ENCODE peak calls at places on chromosomes 16 and 17, in nine cellular contexts. E is astrocyte of the spinal cord; X is progenitor cell of endocrine pancreas; W is CD4-positive, alpha-beta T cell; K is NB4; I is cardiac fibroblast; A is CD14-positive monocyte; O is OCI-LY7; J is H1. D is an unnamed sample.

GRCh38 chr16:57446530-57447141 is 549 bp downstream of the CIAPIN1 start:
- DNase-seq in E (peak; percentile 23), X (no peak), W (no peak), K (peak; percentile 65), I (peak; percentile 41), A (no peak), O (peak; percentile 62), J (no peak), D (peak; percentile 55)

GRCh38 chr16:87252269-87252970 is 64.8 kb downstream of the C16orf95 start:
- DNase-seq in E (no peak), X (no peak), W (no peak), K (no peak), I (no peak), A (no peak), O (no peak), J (no peak), D (no peak)

GRCh38 chr17:17605747-17606083 is 14.2 kb upstream of the PEMT start:
- DNase-seq in E (no peak), X (no peak), W (no peak), K (no peak), I (no peak), A (no peak), O (no peak), J (no peak), D (no peak)

GRCh38 chr16:34803683-34804416 is 1344.4 kb downstream of the TP53TG3F start:
- DNase-seq in E (no peak), X (no peak), W (no peak), K (no peak), I (no peak), A (no peak), O (no peak), J (no peak), D (peak; percentile 0)

GRCh38 chr17:57604771-57605733 is 140.0 kb downstream of the CCDC182 start:
- DNase-seq in E (peak; percentile 49), X (no peak), W (peak; percentile 22), K (peak; percentile 22), I (peak; percentile 70), A (no peak), O (peak; percentile 92), J (no peak), D (peak; percentile 62)

GRCh38 chr16:79836129-79836528 is 235.6 kb upstream of the MAF start:
- DNase-seq in E (no peak), X (no peak), W (no peak), K (no peak), I (no peak), A (no peak), O (no peak), J (no peak), D (no peak)

GRCh38 chr17:55926276-55926995 is 175.6 kb downstream of the PCTP start:
- DNase-seq in E (no peak), X (no peak), W (no peak), K (peak; percentile 81), I (no peak), A (no peak), O (peak; percentile 5), J (no peak), D (no peak)

GRCh38 chr16:17101646-17102045 is 369.1 kb downstream of the XYLT1 start:
- DNase-seq in E (no peak), X (no peak), W (no peak), K (peak; percentile 14), I (no peak), A (no peak), O (peak; percentile 40), J (no peak), D (no peak)

GRCh38 chr16:15611610-15612009 is 31.3 kb downstream of the MARF1 start:
- DNase-seq in E (no peak), X (no peak), W (no peak), K (no peak), I (no peak), A (no peak), O (no peak), J (no peak), D (no peak)

GRCh38 chr17:2685696-2686095 is 25.9 kb downstream of the CLUH start:
- DNase-seq in E (no peak), X (no peak), W (no peak), K (no peak), I (no peak), A (no peak), O (no peak), J (no peak), D (no peak)

GRCh38 chr16:57419506-57419905 is 14.9 kb downstream of the CCL17 start:
- DNase-seq in E (no peak), X (no peak), W (no peak), K (no peak), I (no peak), A (no peak), O (no peak), J (no peak), D (no peak)

GRCh38 chr16:11875721-11876120 is 24.4 kb upstream of the RSL1D1 start:
- DNase-seq in E (no peak), X (no peak), W (no peak), K (no peak), I (no peak), A (no peak), O (no peak), J (no peak), D (no peak)

GRCh38 chr16:23378921-23379320 is 74.1 kb downstream of the COG7 start:
- DNase-seq in E (no peak), X (no peak), W (no peak), K (no peak), I (no peak), A (no peak), O (no peak), J (no peak), D (no peak)

GRCh38 chr16:67975321-67976105 is 4.8 kb downstream of the DPEP3 start:
- DNase-seq in E (no peak), X (no peak), W (no peak), K (no peak), I (no peak), A (no peak), O (no peak), J (no peak), D (no peak)

GRCh38 chr17:20125724-20126123 is 116.6 kb downstream of the SPECC1 start:
- DNase-seq in E (no peak), X (no peak), W (no peak), K (no peak), I (no peak), A (no peak), O (no peak), J (no peak), D (no peak)

GRCh38 chr16:16137110-16137509 is 86.2 kb downstream of the ABCC6 start:
- DNase-seq in E (no peak), X (no peak), W (no peak), K (no peak), I (no peak), A (no peak), O (no peak), J (no peak), D (no peak)

GRCh38 chr16:54954220-54954619 is 23.6 kb downstream of the IRX5 start:
- DNase-seq in E (no peak), X (no peak), W (no peak), K (no peak), I (peak; percentile 1), A (no peak), O (no peak), J (no peak), D (no peak)

GRCh38 chr17:76204277-76204676 is 36.0 kb downstream of the RNF157 start:
- DNase-seq in E (peak; percentile 67), X (no peak), W (no peak), K (no peak), I (peak; percentile 20), A (no peak), O (no peak), J (no peak), D (no peak)

GRCh38 chr17:67514998-67515397 is 137.9 kb downstream of the PITPNC1 start:
- DNase-seq in E (no peak), X (no peak), W (no peak), K (no peak), I (no peak), A (no peak), O (no peak), J (no peak), D (peak; percentile 50)

GRCh38 chr17:62857526-62857925 is 49.4 kb upstream of the MARCHF10 start:
- DNase-seq in E (no peak), X (no peak), W (no peak), K (no peak), I (no peak), A (no peak), O (no peak), J (no peak), D (no peak)

GRCh38 chr17:1095093-1095852 is 84.5 kb downstream of the ABR start:
- DNase-seq in E (no peak), X (no peak), W (no peak), K (peak; percentile 78), I (no peak), A (peak; percentile 88), O (no peak), J (no peak), D (no peak)

GRCh38 chr17:52154466-52154865 is 4.0 kb downstream of the CA10 start:
- DNase-seq in E (no peak), X (no peak), W (no peak), K (no peak), I (no peak), A (no peak), O (no peak), J (no peak), D (no peak)
- TF ChIP-seq CTCF in E (no peak), X (no peak), W (no peak), K (no peak), I (no peak), A (no peak), O (no peak), J (no peak), D (no peak)

GRCh38 chr17:79840204-79840988 is 1.2 kb upstream of the CBX4 start:
- DNase-seq in E (peak; percentile 28), X (no peak), W (no peak), K (peak; percentile 56), I (peak; percentile 65), A (no peak), O (no peak), J (no peak), D (no peak)
- TF ChIP-seq CTCF in E (peak; percentile 25), X (no peak), W (no peak), K (no peak), I (no peak), A (no peak), O (no peak), J (peak; percentile 61), D (peak; percentile 35)

GRCh38 chr17:44219126-44219635 is 294 bp downstream of the UBTF start:
- DNase-seq in E (peak; percentile 59), X (peak; percentile 62), W (no peak), K (peak; percentile 79), I (peak; percentile 79), A (no peak), O (peak; percentile 88), J (no peak), D (peak; percentile 88)
- TF ChIP-seq CTCF in E (peak; percentile 34), X (peak; percentile 55), W (peak; percentile 0), K (no peak), I (peak; percentile 15), A (no peak), O (no peak), J (peak; percentile 58), D (peak; percentile 48)

DNA sequence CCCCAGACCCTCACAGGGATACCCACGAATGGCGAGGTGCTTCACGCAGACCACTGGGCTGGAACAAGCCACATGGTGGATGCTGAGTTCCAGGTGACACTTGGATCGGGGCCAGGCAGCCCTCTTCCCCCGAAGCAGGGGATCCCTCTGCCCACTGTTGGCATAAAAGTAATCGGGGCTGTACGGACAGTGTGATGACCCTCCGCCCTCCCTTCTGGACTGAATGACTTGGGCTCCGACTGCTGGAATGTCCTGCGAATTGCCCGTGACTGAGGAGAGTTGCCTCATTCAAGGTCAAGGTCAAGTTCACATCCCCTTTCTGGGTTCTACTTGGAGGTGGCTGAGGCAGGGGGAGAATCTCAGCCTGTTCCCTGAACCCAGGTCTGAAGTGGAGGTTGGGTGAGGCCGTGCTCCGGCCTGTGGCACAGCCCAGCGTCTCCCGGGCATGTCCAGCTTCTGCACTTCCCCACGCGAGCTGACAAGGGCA is 28.5 kb upstream of the CREBBP start:
- DNase-seq in E (no peak), X (no peak), W (no peak), K (peak; percentile 12), I (no peak), A (no peak), O (no peak), J (no peak), D (no peak)
- TF ChIP-seq CTCF in E (no peak), X (no peak), W (no peak), K (no peak), I (no peak), A (no peak), O (no peak), J (no peak), D (no peak)